ENCODE peak calls at places on chromosomes 12 and 14, in nine cellular contexts. One of them, this sample, is unnamed.

GRCh38 chr12:13362260-13362841 is 165.8 kb downstream of the EMP1 start:
- DNase-seq in GM12865: peak
- DNase-seq in left ventricle myocardium inferior: peak
- DNase-seq in coronary artery: no peak
- DNase-seq in NB4: peak
- DNase-seq in cardiac fibroblast: peak
- DNase-seq in colonic mucosa: peak
- DNase-seq in mesothelial cell of epicardium: peak
- DNase-seq in breast epithelium: peak
- DNase-seq in this sample: no peak

GRCh38 chr12:113853491-113853890 is 112.6 kb downstream of the RBM19 start:
- DNase-seq in coronary artery: no peak
- DNase-seq in left ventricle myocardium inferior: no peak
- DNase-seq in colonic mucosa: no peak
- DNase-seq in breast epithelium: no peak
- DNase-seq in cardiac fibroblast: no peak
- DNase-seq in NB4: no peak
- DNase-seq in mesothelial cell of epicardium: no peak
- DNase-seq in GM12865: no peak
- DNase-seq in this sample: no peak

GRCh38 chr14:68349900-68350323 is 443.0 kb downstream of the ZFP36L1 start:
- DNase-seq in GM12865: no peak
- DNase-seq in colonic mucosa: no peak
- DNase-seq in breast epithelium: no peak
- DNase-seq in NB4: peak
- DNase-seq in cardiac fibroblast: peak
- DNase-seq in mesothelial cell of epicardium: no peak
- DNase-seq in left ventricle myocardium inferior: no peak
- DNase-seq in coronary artery: no peak
- DNase-seq in this sample: no peak

GRCh38 chr12:110222027-110222426 is 59.0 kb upstream of the ATP2A2 start:
- DNase-seq in colonic mucosa: no peak
- DNase-seq in left ventricle myocardium inferior: no peak
- DNase-seq in GM12865: no peak
- DNase-seq in cardiac fibroblast: no peak
- DNase-seq in NB4: no peak
- DNase-seq in coronary artery: no peak
- DNase-seq in mesothelial cell of epicardium: no peak
- DNase-seq in breast epithelium: no peak
- DNase-seq in this sample: no peak

GRCh38 chr14:26775765-26776577 is 178.1 kb upstream of the NOVA1 start:
- DNase-seq in NB4: no peak
- DNase-seq in mesothelial cell of epicardium: no peak
- DNase-seq in colonic mucosa: no peak
- DNase-seq in coronary artery: no peak
- DNase-seq in breast epithelium: no peak
- DNase-seq in GM12865: no peak
- DNase-seq in cardiac fibroblast: peak
- DNase-seq in left ventricle myocardium inferior: no peak
- DNase-seq in this sample: no peak

GRCh38 chr14:35883677-35884293 is 57.6 kb downstream of the BRMS1L start:
- DNase-seq in NB4: peak
- DNase-seq in GM12865: peak
- DNase-seq in colonic mucosa: no peak
- DNase-seq in cardiac fibroblast: peak
- DNase-seq in left ventricle myocardium inferior: no peak
- DNase-seq in mesothelial cell of epicardium: no peak
- DNase-seq in coronary artery: no peak
- DNase-seq in breast epithelium: no peak
- DNase-seq in this sample: no peak

GRCh38 chr12:25806271-25806670 is 152.2 kb upstream of the RASSF8 start:
- DNase-seq in GM12865: peak
- DNase-seq in cardiac fibroblast: peak
- DNase-seq in left ventricle myocardium inferior: no peak
- DNase-seq in breast epithelium: no peak
- DNase-seq in coronary artery: no peak
- DNase-seq in mesothelial cell of epicardium: no peak
- DNase-seq in NB4: peak
- DNase-seq in colonic mucosa: no peak
- DNase-seq in this sample: no peak

GRCh38 chr12:40672650-40673319 is 19.5 kb upstream of the CNTN1 start:
- DNase-seq in mesothelial cell of epicardium: no peak
- DNase-seq in coronary artery: no peak
- DNase-seq in cardiac fibroblast: no peak
- DNase-seq in colonic mucosa: no peak
- DNase-seq in GM12865: no peak
- DNase-seq in left ventricle myocardium inferior: no peak
- DNase-seq in breast epithelium: no peak
- DNase-seq in NB4: no peak
- DNase-seq in this sample: no peak

GRCh38 chr12:20588057-20588456 is 107.1 kb upstream of the SLCO1C1 start:
- DNase-seq in mesothelial cell of epicardium: no peak
- DNase-seq in NB4: no peak
- DNase-seq in coronary artery: no peak
- DNase-seq in cardiac fibroblast: no peak
- DNase-seq in breast epithelium: no peak
- DNase-seq in colonic mucosa: no peak
- DNase-seq in GM12865: no peak
- DNase-seq in left ventricle myocardium inferior: no peak
- DNase-seq in this sample: no peak

GRCh38 chr12:29688914-29689313 is 94.8 kb downstream of the TMTC1 start:
- DNase-seq in left ventricle myocardium inferior: no peak
- DNase-seq in cardiac fibroblast: no peak
- DNase-seq in mesothelial cell of epicardium: no peak
- DNase-seq in coronary artery: no peak
- DNase-seq in breast epithelium: no peak
- DNase-seq in colonic mucosa: no peak
- DNase-seq in GM12865: no peak
- DNase-seq in NB4: no peak
- DNase-seq in this sample: no peak

GRCh38 chr12:92034083-92034482 is 111.6 kb downstream of the BTG1 start:
- DNase-seq in mesothelial cell of epicardium: no peak
- DNase-seq in GM12865: no peak
- DNase-seq in cardiac fibroblast: no peak
- DNase-seq in NB4: no peak
- DNase-seq in colonic mucosa: no peak
- DNase-seq in left ventricle myocardium inferior: no peak
- DNase-seq in breast epithelium: no peak
- DNase-seq in coronary artery: no peak
- DNase-seq in this sample: no peak

GRCh38 chr12:132954471-132955048 is 1.5 kb downstream of the ZNF605 start:
- DNase-seq in cardiac fibroblast: no peak
- DNase-seq in mesothelial cell of epicardium: no peak
- DNase-seq in colonic mucosa: no peak
- DNase-seq in left ventricle myocardium inferior: no peak
- DNase-seq in GM12865: no peak
- DNase-seq in coronary artery: no peak
- DNase-seq in NB4: peak
- DNase-seq in breast epithelium: no peak
- DNase-seq in this sample: no peak

GRCh38 chr14:65703996-65704395 is 291.5 kb downstream of the FUT8 start:
- DNase-seq in coronary artery: no peak
- DNase-seq in left ventricle myocardium inferior: no peak
- DNase-seq in colonic mucosa: no peak
- DNase-seq in GM12865: no peak
- DNase-seq in mesothelial cell of epicardium: no peak
- DNase-seq in cardiac fibroblast: peak
- DNase-seq in breast epithelium: no peak
- DNase-seq in NB4: no peak
- DNase-seq in this sample: no peak
- TF ChIP-seq CTCF in coronary artery: no peak
- TF ChIP-seq CTCF in left ventricle myocardium inferior: no peak
- TF ChIP-seq CTCF in colonic mucosa: no peak
- TF ChIP-seq CTCF in GM12865: no peak
- TF ChIP-seq CTCF in mesothelial cell of epicardium: no peak
- TF ChIP-seq CTCF in cardiac fibroblast: no peak
- TF ChIP-seq CTCF in breast epithelium: no peak
- TF ChIP-seq CTCF in NB4: no peak
- TF ChIP-seq CTCF in this sample: no peak

DNA sequence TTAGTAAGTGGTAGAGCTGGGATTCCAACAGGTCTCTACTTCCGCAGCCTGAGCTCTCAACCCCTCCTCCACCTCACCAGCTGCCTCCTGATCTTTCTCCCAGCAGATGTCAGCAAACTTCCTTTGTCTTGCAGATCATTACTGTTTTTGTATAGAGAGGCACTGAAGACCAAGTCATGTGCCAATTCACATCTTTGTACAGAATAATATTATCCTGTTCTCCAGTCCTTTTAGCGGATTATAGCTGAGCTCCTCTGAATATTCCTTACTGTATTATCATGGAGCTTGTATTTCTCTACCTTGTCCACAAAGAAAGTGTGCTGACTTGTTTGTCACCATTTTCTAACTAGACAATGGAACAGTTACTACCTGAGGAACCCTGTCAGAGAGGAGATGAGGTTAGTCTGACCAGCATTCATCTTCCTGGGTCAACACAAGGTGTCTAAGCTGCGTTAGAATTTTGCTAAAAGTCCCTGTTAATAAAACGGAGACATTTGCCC is 142.3 kb upstream of the ARHGAP5 start:
- DNase-seq in NB4: peak
- DNase-seq in GM12865: peak
- DNase-seq in left ventricle myocardium inferior: peak
- DNase-seq in breast epithelium: no peak
- DNase-seq in cardiac fibroblast: peak
- DNase-seq in coronary artery: no peak
- DNase-seq in mesothelial cell of epicardium: no peak
- DNase-seq in colonic mucosa: peak
- DNase-seq in this sample: no peak
- TF ChIP-seq CTCF in NB4: peak
- TF ChIP-seq CTCF in GM12865: no peak
- TF ChIP-seq CTCF in left ventricle myocardium inferior: peak
- TF ChIP-seq CTCF in breast epithelium: no peak
- TF ChIP-seq CTCF in cardiac fibroblast: peak
- TF ChIP-seq CTCF in coronary artery: no peak
- TF ChIP-seq CTCF in mesothelial cell of epicardium: no peak
- TF ChIP-seq CTCF in colonic mucosa: peak
- TF ChIP-seq CTCF in this sample: no peak

GRCh38 chr12:96040305-96041133 is 5.1 kb upstream of the LTA4H start:
- DNase-seq in cardiac fibroblast: no peak
- DNase-seq in coronary artery: no peak
- DNase-seq in mesothelial cell of epicardium: no peak
- DNase-seq in GM12865: no peak
- DNase-seq in colonic mucosa: no peak
- DNase-seq in breast epithelium: no peak
- DNase-seq in left ventricle myocardium inferior: no peak
- DNase-seq in NB4: no peak
- DNase-seq in this sample: no peak
- TF ChIP-seq CTCF in cardiac fibroblast: no peak
- TF ChIP-seq CTCF in coronary artery: no peak
- TF ChIP-seq CTCF in mesothelial cell of epicardium: no peak
- TF ChIP-seq CTCF in GM12865: no peak
- TF ChIP-seq CTCF in colonic mucosa: no peak
- TF ChIP-seq CTCF in breast epithelium: no peak
- TF ChIP-seq CTCF in left ventricle myocardium inferior: no peak
- TF ChIP-seq CTCF in NB4: no peak
- TF ChIP-seq CTCF in this sample: no peak

DNA sequence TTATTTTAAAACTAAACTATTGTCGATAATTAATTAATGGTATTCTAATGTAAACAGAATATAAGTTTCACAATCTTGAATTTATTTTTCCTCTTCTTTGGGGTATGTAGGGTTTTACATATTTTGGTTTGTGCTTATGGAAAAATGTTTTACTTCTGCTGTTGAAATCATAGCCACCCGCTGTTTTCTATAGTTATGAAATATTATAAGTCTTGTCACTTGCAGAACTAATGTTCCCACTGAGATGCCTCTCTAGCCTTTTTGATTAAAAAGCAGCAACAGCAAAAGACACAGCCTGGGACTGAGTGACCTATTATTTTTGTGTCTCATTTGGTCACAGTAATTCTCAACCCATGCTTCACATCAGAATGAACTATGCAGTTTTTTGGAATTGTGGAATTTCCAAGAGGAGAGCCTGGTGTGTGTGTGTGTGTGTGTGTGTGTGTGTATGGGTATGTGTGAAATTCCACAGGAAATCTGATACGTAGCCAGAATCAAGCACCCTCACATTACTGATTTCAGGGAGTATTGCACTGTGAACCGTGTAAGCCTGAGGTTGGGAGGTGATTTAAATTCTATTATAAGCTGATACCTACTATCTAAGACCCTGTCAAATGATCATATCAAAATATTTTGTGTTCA is 55.8 kb upstream of the FRMD6 start:
- DNase-seq in left ventricle myocardium inferior: no peak
- DNase-seq in GM12865: no peak
- DNase-seq in colonic mucosa: no peak
- DNase-seq in cardiac fibroblast: no peak
- DNase-seq in NB4: no peak
- DNase-seq in mesothelial cell of epicardium: no peak
- DNase-seq in coronary artery: no peak
- DNase-seq in breast epithelium: no peak
- DNase-seq in this sample: no peak
- TF ChIP-seq CTCF in left ventricle myocardium inferior: no peak
- TF ChIP-seq CTCF in GM12865: no peak
- TF ChIP-seq CTCF in colonic mucosa: no peak
- TF ChIP-seq CTCF in cardiac fibroblast: no peak
- TF ChIP-seq CTCF in NB4: no peak
- TF ChIP-seq CTCF in mesothelial cell of epicardium: no peak
- TF ChIP-seq CTCF in coronary artery: no peak
- TF ChIP-seq CTCF in breast epithelium: no peak
- TF ChIP-seq CTCF in this sample: no peak

GRCh38 chr12:105275997-105276760 is 40.2 kb upstream of the APPL2 start:
- DNase-seq in colonic mucosa: no peak
- DNase-seq in NB4: peak
- DNase-seq in breast epithelium: no peak
- DNase-seq in coronary artery: no peak
- DNase-seq in GM12865: no peak
- DNase-seq in cardiac fibroblast: no peak
- DNase-seq in mesothelial cell of epicardium: no peak
- DNase-seq in left ventricle myocardium inferior: no peak
- DNase-seq in this sample: no peak

GRCh38 chr12:105279460-105280056 is 43.6 kb upstream of the APPL2 start:
- DNase-seq in cardiac fibroblast: peak
- DNase-seq in colonic mucosa: peak
- DNase-seq in left ventricle myocardium inferior: no peak
- DNase-seq in GM12865: peak
- DNase-seq in NB4: peak
- DNase-seq in coronary artery: no peak
- DNase-seq in mesothelial cell of epicardium: no peak
- DNase-seq in breast epithelium: no peak
- DNase-seq in this sample: no peak

GRCh38 chr12:105280966-105281693 is 45.2 kb upstream of the APPL2 start:
- DNase-seq in breast epithelium: no peak
- DNase-seq in left ventricle myocardium inferior: no peak
- DNase-seq in GM12865: no peak
- DNase-seq in mesothelial cell of epicardium: no peak
- DNase-seq in cardiac fibroblast: no peak
- DNase-seq in colonic mucosa: peak
- DNase-seq in coronary artery: no peak
- DNase-seq in NB4: no peak
- DNase-seq in this sample: no peak

GRCh38 chr12:105281694-105282049 is 45.7 kb upstream of the APPL2 start:
- DNase-seq in NB4: no peak
- DNase-seq in cardiac fibroblast: no peak
- DNase-seq in coronary artery: no peak
- DNase-seq in GM12865: no peak
- DNase-seq in left ventricle myocardium inferior: no peak
- DNase-seq in colonic mucosa: peak
- DNase-seq in breast epithelium: no peak
- DNase-seq in mesothelial cell of epicardium: no peak
- DNase-seq in this sample: no peak

GRCh38 chr12:105278043-105278697 is 42.2 kb upstream of the APPL2 start:
- DNase-seq in NB4: peak
- DNase-seq in breast epithelium: no peak
- DNase-seq in cardiac fibroblast: peak
- DNase-seq in GM12865: peak
- DNase-seq in mesothelial cell of epicardium: no peak
- DNase-seq in left ventricle myocardium inferior: no peak
- DNase-seq in coronary artery: no peak
- DNase-seq in colonic mucosa: no peak
- DNase-seq in this sample: no peak
- TF ChIP-seq CTCF in NB4: no peak
- TF ChIP-seq CTCF in breast epithelium: no peak
- TF ChIP-seq CTCF in cardiac fibroblast: peak
- TF ChIP-seq CTCF in GM12865: no peak
- TF ChIP-seq CTCF in mesothelial cell of epicardium: peak
- TF ChIP-seq CTCF in left ventricle myocardium inferior: no peak
- TF ChIP-seq CTCF in coronary artery: no peak
- TF ChIP-seq CTCF in colonic mucosa: no peak
- TF ChIP-seq CTCF in this sample: no peak

This sample was measured in omental fat pad.